ENCODE peak calls at places on chromosome X, in four cellular contexts. One of them, this sample, is unnamed.

GRCh38 chrX:137427061-137427778 is 138.7 kb upstream of the ZIC3 start:
- DNase-seq in mucosa of descending colon: no peak
- DNase-seq in aorta: no peak
- DNase-seq in esophagus squamous epithelium: no peak
- DNase-seq in this sample: no peak

GRCh38 chrX:20144491-20144890 is 2.9 kb upstream of the EIF1AX start:
- DNase-seq in aorta: no peak
- DNase-seq in mucosa of descending colon: no peak
- DNase-seq in esophagus squamous epithelium: no peak
- DNase-seq in this sample: peak; percentile 20

GRCh38 chrX:76148011-76148665 is 24.7 kb upstream of the PBDC1 start:
- DNase-seq in aorta: no peak
- DNase-seq in mucosa of descending colon: peak; percentile 10
- DNase-seq in esophagus squamous epithelium: no peak
- DNase-seq in this sample: peak; percentile 16

GRCh38 chrX:107118322-107119147 is at the start of gene RBM41:
- DNase-seq in mucosa of descending colon: peak; percentile 86
- DNase-seq in esophagus squamous epithelium: peak; percentile 25
- DNase-seq in aorta: peak; percentile 89
- DNase-seq in this sample: peak; percentile 70

GRCh38 chrX:40966204-40966820 is 118.9 kb upstream of the USP9X start:
- DNase-seq in mucosa of descending colon: no peak
- DNase-seq in aorta: no peak
- DNase-seq in esophagus squamous epithelium: no peak
- DNase-seq in this sample: no peak

GRCh38 chrX:131747173-131747572 is 203.3 kb downstream of the OR13H1 start:
- DNase-seq in mucosa of descending colon: no peak
- DNase-seq in aorta: no peak
- DNase-seq in esophagus squamous epithelium: no peak
- DNase-seq in this sample: no peak

GRCh38 chrX:37926700-37927099 is 79.3 kb upstream of the DYNLT3 start:
- DNase-seq in aorta: no peak
- DNase-seq in mucosa of descending colon: peak; percentile 8
- DNase-seq in esophagus squamous epithelium: no peak
- DNase-seq in this sample: no peak

GRCh38 chrX:130173190-130173895 is 1.6 kb downstream of the RAB33A start:
- DNase-seq in mucosa of descending colon: peak; percentile 45
- DNase-seq in aorta: no peak
- DNase-seq in esophagus squamous epithelium: no peak
- DNase-seq in this sample: peak; percentile 4

GRCh38 chrX:112672788-112673560 is 6.8 kb downstream of the LHFPL1 start:
- DNase-seq in aorta: no peak
- DNase-seq in mucosa of descending colon: no peak
- DNase-seq in esophagus squamous epithelium: no peak
- DNase-seq in this sample: no peak

GRCh38 chrX:465418-465817 is 78.7 kb upstream of the PPP2R3B start:
- DNase-seq in aorta: peak; percentile 16
- DNase-seq in mucosa of descending colon: no peak
- DNase-seq in esophagus squamous epithelium: no peak
- DNase-seq in this sample: no peak

GRCh38 chrX:120361906-120362305 is at the start of gene ATP1B4:
- DNase-seq in aorta: no peak
- DNase-seq in mucosa of descending colon: no peak
- DNase-seq in esophagus squamous epithelium: no peak
- DNase-seq in this sample: no peak

GRCh38 chrX:132488819-132489255 is at the start of gene MBNL3:
- DNase-seq in esophagus squamous epithelium: peak; percentile 22
- DNase-seq in aorta: peak; percentile 80
- DNase-seq in mucosa of descending colon: peak; percentile 63
- DNase-seq in this sample: peak; percentile 33

GRCh38 chrX:151175283-151176062 is 911 bp upstream of the GPR50 start:
- DNase-seq in mucosa of descending colon: no peak
- DNase-seq in esophagus squamous epithelium: no peak
- DNase-seq in aorta: peak; percentile 66
- DNase-seq in this sample: no peak

GRCh38 chrX:916235-916609 is 285.6 kb downstream of the SHOX start:
- DNase-seq in aorta: no peak
- DNase-seq in esophagus squamous epithelium: no peak
- DNase-seq in mucosa of descending colon: no peak
- DNase-seq in this sample: peak; percentile 16

GRCh38 chrX:110167952-110168451 is 149.9 kb downstream of the AMMECR1 start:
- DNase-seq in aorta: no peak
- DNase-seq in esophagus squamous epithelium: no peak
- DNase-seq in mucosa of descending colon: peak; percentile 12
- DNase-seq in this sample: no peak

GRCh38 chrX:39896951-39897740 is 200.6 kb downstream of the BCOR start:
- DNase-seq in esophagus squamous epithelium: no peak
- DNase-seq in mucosa of descending colon: no peak
- DNase-seq in aorta: peak; percentile 81
- DNase-seq in this sample: peak; percentile 84

GRCh38 chrX:101931494-101932248 is at the start of gene ZMAT1:
- DNase-seq in aorta: peak; percentile 98
- DNase-seq in mucosa of descending colon: peak; percentile 94
- DNase-seq in esophagus squamous epithelium: peak; percentile 46
- DNase-seq in this sample: peak; percentile 38

GRCh38 chrX:86845101-86845500 is 672.5 kb upstream of the KLHL4 start:
- DNase-seq in mucosa of descending colon: no peak
- DNase-seq in esophagus squamous epithelium: no peak
- DNase-seq in aorta: no peak
- DNase-seq in this sample: no peak

GRCh38 chrX:41475166-41475565 is 28.0 kb downstream of the NYX start:
- DNase-seq in aorta: no peak
- DNase-seq in esophagus squamous epithelium: no peak
- DNase-seq in mucosa of descending colon: no peak
- DNase-seq in this sample: no peak

GRCh38 chrX:68018248-68019203 is 414.8 kb downstream of the OPHN1 start:
- DNase-seq in esophagus squamous epithelium: no peak
- DNase-seq in aorta: no peak
- DNase-seq in mucosa of descending colon: peak; percentile 3
- DNase-seq in this sample: peak; percentile 3

DNA sequence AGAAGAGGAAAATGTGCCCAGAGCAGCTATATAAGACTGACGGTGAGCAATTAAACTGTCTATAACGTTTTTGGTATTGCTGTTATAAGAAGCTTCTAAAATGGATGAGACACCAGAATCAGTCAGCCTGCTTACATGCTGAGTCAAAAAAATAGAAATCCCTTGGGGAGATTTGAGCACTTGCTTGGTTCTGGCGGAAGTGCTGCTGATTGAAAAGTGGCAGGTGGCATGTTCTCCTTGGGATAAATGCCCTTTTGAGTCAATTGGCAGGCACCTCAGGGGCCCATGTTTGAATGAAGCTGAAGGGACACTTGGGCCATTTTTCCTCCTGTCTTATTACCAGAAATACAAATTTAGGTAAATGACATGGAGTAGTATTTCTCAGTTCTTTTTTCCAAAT is 148.7 kb downstream of the PTCHD1 start:
- DNase-seq in esophagus squamous epithelium: no peak
- DNase-seq in mucosa of descending colon: no peak
- DNase-seq in aorta: no peak
- DNase-seq in this sample: no peak
- H3K36me3 ChIP-seq in esophagus squamous epithelium: no peaks in the 10 kb centered on the region
- H3K36me3 ChIP-seq in mucosa of descending colon: no peaks in the 10 kb centered on the region
- H3K36me3 ChIP-seq in aorta: no peaks in the 10 kb centered on the region
- H3K36me3 ChIP-seq in this sample: no peaks in the 10 kb centered on the region

DNA sequence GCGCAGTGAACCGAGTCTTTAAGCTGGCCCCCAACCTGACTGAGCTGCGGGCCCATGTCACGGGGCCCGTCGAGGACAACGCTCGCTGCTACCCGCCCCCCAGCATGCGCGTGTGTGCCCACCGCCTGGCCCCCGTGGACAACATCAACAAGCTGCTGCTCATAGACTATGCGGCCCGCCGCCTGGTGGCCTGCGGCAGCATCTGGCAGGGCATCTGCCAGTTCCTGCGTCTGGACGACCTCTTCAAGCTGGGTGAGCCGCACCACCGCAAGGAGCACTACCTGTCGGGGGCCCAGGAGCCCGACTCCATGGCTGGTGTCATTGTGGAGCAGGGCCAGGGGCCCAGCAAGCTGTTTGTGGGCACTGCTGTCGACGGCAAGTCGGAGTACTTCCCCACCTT is 2.2 kb downstream of the PLXNA3 start:
- DNase-seq in aorta: no peak
- DNase-seq in esophagus squamous epithelium: no peak
- DNase-seq in mucosa of descending colon: no peak
- DNase-seq in this sample: no peak
- H3K4me3 ChIP-seq in aorta: no peak overlapping the region
- H3K4me3 ChIP-seq in esophagus squamous epithelium: peak overlapping the region; percentile 74
- H3K4me3 ChIP-seq in mucosa of descending colon: no peak overlapping the region
- H3K4me3 ChIP-seq in this sample: no peak overlapping the region

GRCh38 chrX:53441531-53442321 is 7.6 kb upstream of the HSD17B10 start:
- DNase-seq in aorta: peak; percentile 91
- DNase-seq in mucosa of descending colon: peak; percentile 79
- DNase-seq in esophagus squamous epithelium: peak; percentile 10
- DNase-seq in this sample: peak; percentile 31

GRCh38 chrX:53442322-53442631 is 8.1 kb upstream of the HSD17B10 start:
- DNase-seq in esophagus squamous epithelium: no peak
- DNase-seq in aorta: no peak
- DNase-seq in mucosa of descending colon: peak; percentile 5
- DNase-seq in this sample: no peak

GRCh38 chrX:53449632-53450031 is 15.5 kb upstream of the HSD17B10 start:
- DNase-seq in mucosa of descending colon: no peak
- DNase-seq in aorta: no peak
- DNase-seq in esophagus squamous epithelium: no peak
- DNase-seq in this sample: no peak

GRCh38 chrX:53447441-53447840 is 13.3 kb upstream of the HSD17B10 start:
- DNase-seq in esophagus squamous epithelium: no peak
- DNase-seq in aorta: no peak
- DNase-seq in mucosa of descending colon: no peak
- DNase-seq in this sample: no peak

DNA sequence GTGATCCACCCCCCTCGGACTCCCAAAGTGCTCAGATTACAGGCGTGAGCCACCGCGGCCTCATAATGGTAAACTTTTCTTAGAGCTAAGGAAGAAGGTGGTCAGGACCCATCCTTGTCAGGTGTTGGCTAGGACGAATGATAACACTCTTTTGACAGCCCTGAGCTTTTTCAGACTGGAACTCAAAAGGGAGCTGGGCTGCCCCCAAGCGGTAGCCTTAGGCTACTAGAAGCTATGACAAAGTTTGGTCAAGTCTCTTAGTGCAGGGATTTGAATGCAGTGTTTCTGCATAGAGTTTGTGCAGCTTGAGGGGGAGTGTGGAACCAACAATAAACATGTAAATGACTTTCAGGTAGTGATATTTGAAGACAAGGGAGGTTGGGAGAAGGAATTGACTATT is 11.8 kb upstream of the HSD17B10 start:
- DNase-seq in mucosa of descending colon: peak; percentile 67
- DNase-seq in esophagus squamous epithelium: no peak
- DNase-seq in aorta: no peak
- DNase-seq in this sample: no peak
- H3K9me3 ChIP-seq in mucosa of descending colon: no peaks in the 10 kb centered on the region
- H3K9me3 ChIP-seq in esophagus squamous epithelium: no peaks in the 10 kb centered on the region
- H3K9me3 ChIP-seq in aorta: no peaks in the 10 kb centered on the region
- H3K9me3 ChIP-seq in this sample: no peaks in the 10 kb centered on the region

GRCh38 chrX:47214435-47215077 is 3.9 kb upstream of the CDK16 start:
- DNase-seq in esophagus squamous epithelium: no peak
- DNase-seq in mucosa of descending colon: no peak
- DNase-seq in aorta: peak; percentile 67
- DNase-seq in this sample: no peak
- H3K36me3 ChIP-seq in esophagus squamous epithelium: peaks cover 67% of the 10 kb centered on the region
- H3K36me3 ChIP-seq in mucosa of descending colon: no peaks in the 10 kb centered on the region
- H3K36me3 ChIP-seq in aorta: peaks cover 12% of the 10 kb centered on the region
- H3K36me3 ChIP-seq in this sample: peaks cover 21% of the 10 kb centered on the region

GRCh38 chrX:74119016-74119910 is 184.7 kb upstream of the ZCCHC13 start:
- DNase-seq in aorta: no peak
- DNase-seq in esophagus squamous epithelium: no peak
- DNase-seq in mucosa of descending colon: no peak
- DNase-seq in this sample: no peak
- H3K4me3 ChIP-seq in aorta: no peak overlapping the region
- H3K4me3 ChIP-seq in esophagus squamous epithelium: no peak overlapping the region
- H3K4me3 ChIP-seq in mucosa of descending colon: no peak overlapping the region
- H3K4me3 ChIP-seq in this sample: no peak overlapping the region

GRCh38 chrX:47976254-47977151 is 27.3 kb downstream of the ZNF182 start:
- DNase-seq in esophagus squamous epithelium: no peak
- DNase-seq in mucosa of descending colon: no peak
- DNase-seq in aorta: no peak
- DNase-seq in this sample: no peak
- H3K9me3 ChIP-seq in esophagus squamous epithelium: peaks cover 76% of the 10 kb centered on the region
- H3K9me3 ChIP-seq in mucosa of descending colon: peaks cover 39% of the 10 kb centered on the region
- H3K9me3 ChIP-seq in aorta: peaks cover 6% of the 10 kb centered on the region
- H3K9me3 ChIP-seq in this sample: peaks cover 9% of the 10 kb centered on the region

DNA sequence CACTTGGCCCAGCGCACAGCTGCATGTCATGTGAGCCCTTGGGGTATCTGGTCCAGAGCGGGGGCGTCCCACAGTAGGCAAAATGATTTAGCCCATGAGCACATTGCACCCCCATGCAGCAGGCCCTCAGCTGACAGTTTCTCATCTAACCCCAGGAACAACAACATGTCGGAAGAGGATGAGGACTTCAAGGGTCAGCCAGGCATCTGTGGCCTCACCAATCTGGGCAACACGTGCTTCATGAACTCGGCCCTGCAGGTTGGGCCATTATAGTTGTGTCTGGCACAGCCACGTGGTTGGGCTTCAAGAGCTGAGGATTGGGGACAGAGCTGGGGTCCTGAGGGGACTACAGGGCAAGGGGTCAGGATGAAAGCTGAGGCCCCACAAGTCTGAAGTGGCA is 7.8 kb downstream of the USP11 start:
- DNase-seq in mucosa of descending colon: no peak
- DNase-seq in aorta: peak; percentile 50
- DNase-seq in esophagus squamous epithelium: no peak
- DNase-seq in this sample: no peak
- H3K36me3 ChIP-seq in mucosa of descending colon: no peaks in the 10 kb centered on the region
- H3K36me3 ChIP-seq in aorta: peaks cover 7% of the 10 kb centered on the region
- H3K36me3 ChIP-seq in esophagus squamous epithelium: peaks cover 66% of the 10 kb centered on the region
- H3K36me3 ChIP-seq in this sample: no peaks in the 10 kb centered on the region